ENCODE peak calls at places on chromosomes 2 and 18, in six cellular contexts. N, B, D, K, Q and W are unnamed samples.

GRCh38 chr2:101999122-101999789 is 7.5 kb downstream of the IL1R2 start:
- DNase-seq in N (no peak), B (no peak), D (no peak), K (peak; percentile 33), Q (no peak), W (no peak)

GRCh38 chr2:151478011-151478410 is 68.3 kb downstream of the RIF1 start:
- DNase-seq in N (no peak), B (no peak), D (no peak), K (no peak), Q (no peak), W (no peak)

GRCh38 chr2:186966015-186966414 is 117.0 kb upstream of the ZSWIM2 start:
- DNase-seq in N (no peak), B (peak; percentile 15), D (no peak), K (no peak), Q (no peak), W (no peak)

GRCh38 chr18:63320041-63320689 is 596 bp upstream of the BCL2 start:
- DNase-seq in N (peak; percentile 95), B (peak; percentile 94), D (peak; percentile 29), K (peak; percentile 28), Q (peak; percentile 87), W (peak; percentile 88)

GRCh38 chr2:18987592-18988073 is 370.8 kb downstream of the OSR1 start:
- DNase-seq in N (peak; percentile 71), B (peak; percentile 86), D (peak; percentile 44), K (peak; percentile 27), Q (peak; percentile 86), W (no peak)

GRCh38 chr2:122535960-122536517 is 780.6 kb downstream of the TSN start:
- DNase-seq in N (no peak), B (no peak), D (no peak), K (no peak), Q (no peak), W (no peak)

GRCh38 chr2:199186226-199186864 is 271.4 kb downstream of the SATB2 start:
- DNase-seq in N (no peak), B (no peak), D (no peak), K (no peak), Q (no peak), W (no peak)

GRCh38 chr2:101809656-101810055 is 112.1 kb downstream of the MAP4K4 start:
- DNase-seq in N (no peak), B (no peak), D (no peak), K (no peak), Q (no peak), W (no peak)

GRCh38 chr2:134774786-134775641 is 56.2 kb upstream of the TMEM163 start:
- DNase-seq in N (no peak), B (no peak), D (peak; percentile 15), K (no peak), Q (no peak), W (no peak)

GRCh38 chr2:143357956-143358355 is 228.7 kb downstream of the ARHGAP15 start:
- DNase-seq in N (no peak), B (no peak), D (no peak), K (no peak), Q (no peak), W (no peak)

GRCh38 chr18:43826215-43826614 is 548.9 kb upstream of the SYT4 start:
- DNase-seq in N (no peak), B (no peak), D (no peak), K (no peak), Q (no peak), W (no peak)

GRCh38 chr2:226794751-226795171 is 4.9 kb downstream of the IRS1 start:
- DNase-seq in N (no peak), B (no peak), D (no peak), K (no peak), Q (peak; percentile 52), W (no peak)

GRCh38 chr2:217755027-217755756 is 247.6 kb downstream of the TNS1 start:
- DNase-seq in N (no peak), B (no peak), D (no peak), K (no peak), Q (no peak), W (no peak)

GRCh38 chr2:149679286-149679685 is 91.7 kb upstream of the MMADHC start:
- DNase-seq in N (no peak), B (no peak), D (no peak), K (no peak), Q (no peak), W (no peak)

GRCh38 chr18:78625895-78626294 is 353.7 kb upstream of the SALL3 start:
- DNase-seq in N (no peak), B (no peak), D (no peak), K (no peak), Q (no peak), W (no peak)

GRCh38 chr2:72951303-72952095 is 34.2 kb downstream of the EMX1 start:
- DNase-seq in N (no peak), B (no peak), D (no peak), K (no peak), Q (no peak), W (no peak)

GRCh38 chr2:56476509-56477071 is 292.8 kb downstream of the CCDC85A start:
- DNase-seq in N (no peak), B (no peak), D (no peak), K (no peak), Q (no peak), W (no peak)

GRCh38 chr18:58466636-58467205 is 162.2 kb downstream of the ALPK2 start:
- DNase-seq in N (peak; percentile 52), B (no peak), D (no peak), K (no peak), Q (no peak), W (no peak)

GRCh38 chr2:223102040-223102899 is 50.3 kb downstream of the KCNE4 start:
- DNase-seq in N (no peak), B (no peak), D (peak; percentile 2), K (no peak), Q (no peak), W (no peak)

GRCh38 chr2:32061973-32062861 is 1.1 kb upstream of the SPAST start:
- DNase-seq in N (peak; percentile 59), B (peak; percentile 73), D (no peak), K (no peak), Q (peak; percentile 41), W (no peak)

GRCh38 chr18:77359561-77360314 is 110.1 kb downstream of the GALR1 start:
- DNase-seq in N (no peak), B (no peak), D (no peak), K (no peak), Q (no peak), W (no peak)

GRCh38 chr2:172783091-172783898 is 47.6 kb downstream of the RAPGEF4 start:
- DNase-seq in N (no peak), B (no peak), D (peak; percentile 62), K (no peak), Q (no peak), W (no peak)

GRCh38 chr2:1173528-1173927 is 222.9 kb downstream of the SNTG2 start:
- DNase-seq in N (no peak), B (no peak), D (no peak), K (no peak), Q (no peak), W (no peak)
- H3K4me1 ChIP-seq in N (no peaks in the 10 kb centered on the region), B (no peaks in the 10 kb centered on the region), D (no peaks in the 10 kb centered on the region), K (no peaks in the 10 kb centered on the region), Q (no peaks in the 10 kb centered on the region), W (no peaks in the 10 kb centered on the region)

DNA sequence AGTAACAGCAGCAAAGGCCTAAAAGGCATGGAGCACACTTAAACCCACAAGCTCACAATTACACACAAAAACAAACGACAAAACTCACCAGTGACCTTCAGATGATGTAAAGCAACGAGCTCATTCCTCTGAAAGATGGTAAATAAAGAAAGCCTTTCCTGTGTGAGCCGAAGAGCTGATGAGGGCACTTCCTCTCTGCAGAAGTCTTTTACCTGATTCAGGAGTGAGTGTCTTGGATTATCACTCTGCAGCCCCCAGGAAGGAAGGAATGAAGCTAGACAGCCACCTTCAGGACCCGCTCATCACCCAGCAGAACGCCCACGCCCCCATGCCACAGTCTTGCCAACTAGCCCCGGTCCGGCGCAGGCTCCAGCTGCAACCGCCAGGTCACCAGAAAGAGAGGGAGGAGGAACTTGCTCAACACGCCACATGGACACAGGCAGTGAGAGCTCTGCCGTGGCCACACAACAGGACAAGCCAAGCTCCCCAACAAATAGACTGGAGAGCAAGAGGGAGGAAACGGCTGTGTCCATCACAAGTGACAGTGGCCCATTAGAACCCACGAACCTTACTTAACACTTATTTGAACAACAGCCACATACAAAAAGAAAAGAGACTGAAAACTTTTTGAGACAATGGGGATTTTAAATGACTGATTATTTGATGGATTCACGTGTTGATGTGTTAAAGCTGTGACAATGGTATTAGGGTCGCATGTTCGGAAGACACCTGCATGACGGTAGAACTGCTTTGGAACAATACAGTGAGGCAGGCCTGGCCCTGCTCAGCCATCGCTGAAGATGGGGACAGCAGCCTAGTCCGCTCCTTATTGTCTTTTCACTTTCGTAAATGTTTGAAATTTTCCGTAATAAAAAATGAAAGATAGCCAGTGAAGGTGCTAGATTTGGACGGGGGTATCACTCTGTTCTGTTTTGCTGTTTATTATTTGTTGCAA is 127.3 kb downstream of the HDAC4 start:
- DNase-seq in N (peak; percentile 49), B (peak; percentile 64), D (no peak), K (no peak), Q (peak; percentile 13), W (no peak)
- H3K4me3 ChIP-seq in N (no peak overlapping the region), B (no peak overlapping the region), D (peak overlapping the region; percentile 49), K (peak overlapping the region; percentile 42), Q (no peak overlapping the region), W (no peak overlapping the region)

DNA sequence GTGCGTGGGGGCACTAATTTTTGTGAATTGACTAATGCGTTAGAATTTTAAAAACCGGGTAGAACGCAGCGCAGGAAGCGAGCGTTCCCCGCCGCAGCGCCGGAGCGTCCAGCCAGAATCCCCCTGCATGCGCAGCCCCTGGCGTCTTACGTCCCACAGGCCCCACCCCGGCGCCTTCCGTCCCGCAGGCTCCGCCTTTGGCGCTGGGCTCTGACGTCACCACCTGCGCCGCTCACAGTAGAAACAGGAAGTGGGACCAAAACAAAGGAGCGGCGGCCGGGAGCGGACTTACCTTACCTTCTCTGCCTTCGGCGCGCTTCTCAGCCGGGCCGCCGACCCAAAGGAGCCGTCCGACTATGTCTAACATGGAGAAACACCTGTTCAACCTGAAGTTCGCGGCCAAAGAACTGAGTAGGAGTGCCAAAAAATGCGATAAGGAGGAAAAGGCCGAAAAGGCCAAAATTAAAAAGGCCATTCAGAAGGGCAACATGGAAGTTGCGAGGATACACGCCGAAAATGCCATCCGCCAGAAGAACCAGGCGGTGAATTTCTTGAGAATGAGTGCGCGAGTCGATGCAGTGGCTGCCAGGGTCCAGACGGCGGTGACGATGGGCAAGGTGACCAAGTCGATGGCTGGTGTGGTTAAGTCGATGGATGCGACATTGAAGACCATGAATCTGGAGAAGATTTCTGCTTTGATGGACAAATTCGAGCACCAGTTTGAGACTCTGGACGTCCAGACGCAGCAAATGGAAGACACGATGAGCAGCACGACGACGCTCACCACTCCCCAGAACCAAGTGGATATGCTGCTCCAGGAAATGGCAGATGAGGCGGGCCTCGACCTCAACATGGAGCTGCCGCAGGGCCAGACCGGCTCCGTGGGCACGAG is at the start of gene CHMP1B:
- DNase-seq in N (peak; percentile 99), B (peak; percentile 99), D (peak; percentile 92), K (peak; percentile 46), Q (peak; percentile 98), W (peak; percentile 95)
- H3K27ac ChIP-seq in N (peak within 1 kb of the TSS; percentile 94), B (peak within 1 kb of the TSS; percentile 92), D (peak within 1 kb of the TSS; percentile 55), K (peak within 1 kb of the TSS; percentile 91), Q (peak within 1 kb of the TSS; percentile 88), W (peak within 1 kb of the TSS; percentile 98)

GRCh38 chr2:240956935-240957655 is 41.3 kb upstream of the SNED1 start:
- DNase-seq in N (peak; percentile 40), B (peak; percentile 56), D (no peak), K (no peak), Q (no peak), W (no peak)
- H3K4me1 ChIP-seq in N (no peaks in the 10 kb centered on the region), B (peaks cover 7% of the 10 kb centered on the region), D (no peaks in the 10 kb centered on the region), K (peaks cover 4% of the 10 kb centered on the region), Q (peaks cover 22% of the 10 kb centered on the region), W (no peaks in the 10 kb centered on the region)

GRCh38 chr2:119647440-119648169 is 31.4 kb upstream of the TMEM177 start:
- DNase-seq in N (peak; percentile 57), B (peak; percentile 77), D (no peak), K (no peak), Q (no peak), W (no peak)
- H3K4me3 ChIP-seq in N (no peak overlapping the region), B (no peak overlapping the region), D (no peak overlapping the region), K (no peak overlapping the region), Q (no peak overlapping the region), W (no peak overlapping the region)

GRCh38 chr2:204535764-204536163 is 9.5 kb upstream of the PARD3B start:
- DNase-seq in N (no peak), B (no peak), D (no peak), K (no peak), Q (no peak), W (no peak)
- H3K27ac ChIP-seq in N (no peak overlapping the region), B (no peak overlapping the region), D (no peak overlapping the region), K (no peak overlapping the region), Q (no peak overlapping the region), W (no peak overlapping the region)